ENCODE peak calls at places on chromosome 16, in four cellular contexts. One of them, this sample, is unnamed. For H3K27me3, the result is how much of the 10 kb centered on the place peaks cover.

GRCh38 chr16:17469011-17469741 is 1.6 kb downstream of the XYLT1 start:
- DNase-seq in transverse colon: peak
- DNase-seq in SK-N-SH: peak
- DNase-seq in GM12878: no peak
- DNase-seq in this sample: peak

GRCh38 chr16:50202926-50203624 is 50.0 kb downstream of the TENT4B start:
- DNase-seq in SK-N-SH: no peak
- DNase-seq in transverse colon: no peak
- DNase-seq in GM12878: no peak
- DNase-seq in this sample: no peak

GRCh38 chr16:19733551-19733950 is 15.5 kb downstream of the IQCK start:
- DNase-seq in SK-N-SH: no peak
- DNase-seq in transverse colon: no peak
- DNase-seq in GM12878: no peak
- DNase-seq in this sample: no peak

GRCh38 chr16:31148281-31148728 is 1.6 kb downstream of the PRSS36 start:
- DNase-seq in SK-N-SH: peak
- DNase-seq in transverse colon: peak
- DNase-seq in GM12878: no peak
- DNase-seq in this sample: no peak

GRCh38 chr16:27389272-27389961 is 12.6 kb upstream of the IL21R start:
- DNase-seq in transverse colon: no peak
- DNase-seq in GM12878: peak
- DNase-seq in SK-N-SH: no peak
- DNase-seq in this sample: no peak

GRCh38 chr16:75108792-75109731 is 7.5 kb downstream of the LDHD start:
- DNase-seq in SK-N-SH: no peak
- DNase-seq in GM12878: peak
- DNase-seq in transverse colon: peak
- DNase-seq in this sample: peak

GRCh38 chr16:67399218-67399733 is 6.0 kb upstream of the TPPP3 start:
- DNase-seq in SK-N-SH: peak
- DNase-seq in transverse colon: no peak
- DNase-seq in GM12878: no peak
- DNase-seq in this sample: peak

GRCh38 chr16:5041604-5042133 is 7.9 kb upstream of the NAGPA start:
- DNase-seq in GM12878: peak
- DNase-seq in transverse colon: no peak
- DNase-seq in SK-N-SH: no peak
- DNase-seq in this sample: peak

GRCh38 chr16:48899500-48899899 is 289.5 kb upstream of the N4BP1 start:
- DNase-seq in transverse colon: no peak
- DNase-seq in SK-N-SH: no peak
- DNase-seq in GM12878: no peak
- DNase-seq in this sample: no peak

GRCh38 chr16:30053376-30054015 is 12.1 kb upstream of the ALDOA start:
- DNase-seq in transverse colon: no peak
- DNase-seq in GM12878: no peak
- DNase-seq in SK-N-SH: no peak
- DNase-seq in this sample: no peak

GRCh38 chr16:31397701-31398100 is 4.6 kb downstream of the ITGAD start:
- DNase-seq in SK-N-SH: no peak
- DNase-seq in transverse colon: no peak
- DNase-seq in GM12878: no peak
- DNase-seq in this sample: peak

GRCh38 chr16:78705694-78706093 is 606.2 kb downstream of the WWOX start:
- DNase-seq in SK-N-SH: peak
- DNase-seq in GM12878: peak
- DNase-seq in transverse colon: no peak
- DNase-seq in this sample: no peak

GRCh38 chr16:78269251-78269650 is 169.8 kb downstream of the WWOX start:
- DNase-seq in transverse colon: no peak
- DNase-seq in GM12878: no peak
- DNase-seq in SK-N-SH: no peak
- DNase-seq in this sample: no peak

GRCh38 chr16:714558-715447 is at the start of gene METRN:
- DNase-seq in GM12878: no peak
- DNase-seq in transverse colon: peak
- DNase-seq in SK-N-SH: peak
- DNase-seq in this sample: peak

GRCh38 chr16:88936008-88936912 is 40.7 kb downstream of the CBFA2T3 start:
- DNase-seq in transverse colon: peak
- DNase-seq in SK-N-SH: no peak
- DNase-seq in GM12878: no peak
- DNase-seq in this sample: peak

GRCh38 chr16:15529673-15530072 is 95.3 kb downstream of the BMERB1 start:
- DNase-seq in transverse colon: no peak
- DNase-seq in SK-N-SH: no peak
- DNase-seq in GM12878: no peak
- DNase-seq in this sample: no peak

GRCh38 chr16:67346328-67346727 is 19.7 kb downstream of the LRRC36 start:
- DNase-seq in transverse colon: no peak
- DNase-seq in GM12878: no peak
- DNase-seq in SK-N-SH: no peak
- DNase-seq in this sample: no peak

GRCh38 chr16:53052519-53053501 is at the start of gene CHD9NB:
- DNase-seq in SK-N-SH: peak
- DNase-seq in transverse colon: peak
- DNase-seq in GM12878: no peak
- DNase-seq in this sample: no peak

GRCh38 chr16:28107232-28107631 is 43.7 kb upstream of the GSG1L start:
- DNase-seq in GM12878: no peak
- DNase-seq in transverse colon: no peak
- DNase-seq in SK-N-SH: no peak
- DNase-seq in this sample: peak

GRCh38 chr16:81633680-81634379 is 145.3 kb upstream of the PLCG2 start:
- DNase-seq in SK-N-SH: no peak
- DNase-seq in transverse colon: no peak
- DNase-seq in GM12878: no peak
- DNase-seq in this sample: no peak

GRCh38 chr16:67277294-67277998 is 1.9 kb upstream of the PLEKHG4 start:
- DNase-seq in transverse colon: peak
- DNase-seq in GM12878: no peak
- DNase-seq in SK-N-SH: no peak
- DNase-seq in this sample: no peak

GRCh38 chr16:87681990-87682570 is 79.8 kb downstream of the JPH3 start:
- DNase-seq in SK-N-SH: no peak
- DNase-seq in GM12878: no peak
- DNase-seq in transverse colon: no peak
- DNase-seq in this sample: no peak
- TF ChIP-seq POLR2AphosphoS5 in SK-N-SH: no peak
- TF ChIP-seq POLR2AphosphoS5 in GM12878: no peak
- TF ChIP-seq POLR2AphosphoS5 in transverse colon: no peak
- TF ChIP-seq POLR2AphosphoS5 in this sample: no peak

GRCh38 chr16:56191807-56192643 is 736 bp downstream of the GNAO1 start:
- DNase-seq in SK-N-SH: peak
- DNase-seq in transverse colon: no peak
- DNase-seq in GM12878: no peak
- DNase-seq in this sample: peak
- H3K27me3 ChIP-seq in SK-N-SH: under half
- H3K27me3 ChIP-seq in transverse colon: half or more
- H3K27me3 ChIP-seq in GM12878: under half
- H3K27me3 ChIP-seq in this sample: half or more

DNA sequence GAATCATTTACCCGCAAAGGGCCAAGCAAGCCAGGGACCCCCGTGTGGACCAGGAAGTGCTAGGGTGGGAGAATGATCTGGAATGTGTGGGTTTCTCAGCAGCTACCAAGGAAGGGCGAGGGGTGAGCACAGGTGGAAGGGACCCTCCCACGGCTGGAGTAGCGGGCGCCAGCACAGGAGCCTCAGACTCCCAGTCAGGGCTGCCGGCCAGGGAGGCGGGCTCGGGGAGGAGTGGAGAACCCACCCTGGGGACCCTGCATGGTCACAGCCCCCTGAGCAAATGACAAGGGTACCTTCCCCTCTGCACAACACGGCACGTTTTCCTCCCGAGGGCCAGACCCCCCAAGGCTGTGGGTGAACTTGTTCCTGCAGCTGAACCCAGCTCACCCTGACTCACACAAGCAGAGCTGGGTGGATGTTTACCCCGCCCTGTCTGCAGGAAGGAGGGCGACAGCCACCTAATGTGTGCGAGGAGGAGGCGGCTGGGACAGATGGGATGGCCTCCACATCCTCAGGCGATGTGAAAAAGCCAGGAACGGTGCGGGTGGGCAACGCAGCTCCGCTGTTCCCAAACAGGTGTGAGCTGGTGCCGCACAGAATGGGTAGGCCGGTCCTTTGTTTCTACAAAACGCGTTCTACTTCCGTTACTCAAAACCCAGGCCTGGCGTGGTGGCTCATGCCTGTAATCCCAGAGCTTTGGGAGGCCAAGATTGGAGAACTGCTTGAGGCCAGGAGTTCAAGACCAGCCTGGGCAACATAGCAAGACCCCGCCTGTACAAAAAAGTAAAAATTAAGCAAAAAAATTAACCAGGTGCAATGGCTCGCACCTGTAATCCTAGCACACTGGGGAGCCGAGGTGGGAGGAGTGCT is 6.2 kb downstream of the ECI1 start:
- DNase-seq in SK-N-SH: peak
- DNase-seq in transverse colon: no peak
- DNase-seq in GM12878: no peak
- DNase-seq in this sample: no peak
- TF ChIP-seq POLR2AphosphoS5 in SK-N-SH: no peak
- TF ChIP-seq POLR2AphosphoS5 in transverse colon: no peak
- TF ChIP-seq POLR2AphosphoS5 in GM12878: no peak
- TF ChIP-seq POLR2AphosphoS5 in this sample: no peak

GRCh38 chr16:80041399-80041798 is 440.9 kb upstream of the MAF start:
- DNase-seq in SK-N-SH: peak
- DNase-seq in GM12878: no peak
- DNase-seq in transverse colon: no peak
- DNase-seq in this sample: no peak

GRCh38 chr16:80039777-80040176 is 439.2 kb upstream of the MAF start:
- DNase-seq in SK-N-SH: no peak
- DNase-seq in GM12878: no peak
- DNase-seq in transverse colon: no peak
- DNase-seq in this sample: no peak

GRCh38 chr16:80038566-80038965 is 438.0 kb upstream of the MAF start:
- DNase-seq in SK-N-SH: no peak
- DNase-seq in transverse colon: no peak
- DNase-seq in GM12878: no peak
- DNase-seq in this sample: no peak

GRCh38 chr16:80040814-80041213 is 440.3 kb upstream of the MAF start:
- DNase-seq in GM12878: no peak
- DNase-seq in transverse colon: no peak
- DNase-seq in SK-N-SH: no peak
- DNase-seq in this sample: no peak

DNA sequence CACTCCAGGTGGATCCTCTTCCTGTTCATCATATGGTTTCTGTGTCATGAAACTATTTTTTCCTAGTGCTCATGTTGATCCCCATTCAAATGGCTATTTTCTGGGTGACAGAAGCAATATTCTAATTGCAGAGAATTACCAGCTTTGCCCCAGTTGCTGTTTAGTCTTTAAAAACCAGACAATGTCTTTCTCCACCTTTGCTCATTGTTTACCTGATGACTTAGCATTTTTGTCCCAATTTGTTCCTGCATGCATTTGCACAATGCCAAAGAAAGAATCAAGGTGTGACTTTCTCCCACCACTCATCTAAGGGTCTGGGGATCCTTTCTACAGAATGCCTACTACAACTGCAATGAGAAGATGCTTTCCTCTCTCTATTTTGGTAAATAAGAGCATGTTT is 439.9 kb upstream of the MAF start:
- DNase-seq in GM12878: no peak
- DNase-seq in transverse colon: no peak
- DNase-seq in SK-N-SH: no peak
- DNase-seq in this sample: no peak
- H3K27me3 ChIP-seq in GM12878: under half
- H3K27me3 ChIP-seq in transverse colon: under half
- H3K27me3 ChIP-seq in SK-N-SH: under half
- H3K27me3 ChIP-seq in this sample: under half

GRCh38 chr16:85234310-85235235 is 122.3 kb upstream of the CIBAR2 start:
- DNase-seq in GM12878: no peak
- DNase-seq in SK-N-SH: peak
- DNase-seq in transverse colon: peak
- DNase-seq in this sample: peak
- TF ChIP-seq POLR2AphosphoS5 in GM12878: no peak
- TF ChIP-seq POLR2AphosphoS5 in SK-N-SH: no peak
- TF ChIP-seq POLR2AphosphoS5 in transverse colon: peak
- TF ChIP-seq POLR2AphosphoS5 in this sample: peak

GRCh38 chr16:56679078-56679730 is 3.1 kb upstream of the MT1X start:
- DNase-seq in transverse colon: no peak
- DNase-seq in SK-N-SH: no peak
- DNase-seq in GM12878: no peak
- DNase-seq in this sample: no peak

GRCh38 chr16:56681939-56682702 is at the start of gene MT1X:
- DNase-seq in transverse colon: peak
- DNase-seq in SK-N-SH: peak
- DNase-seq in GM12878: peak
- DNase-seq in this sample: peak

GRCh38 chr16:56682703-56683397 is 580 bp downstream of the MT1X start:
- DNase-seq in SK-N-SH: no peak
- DNase-seq in GM12878: no peak
- DNase-seq in transverse colon: peak
- DNase-seq in this sample: no peak

GRCh38 chr16:56677474-56677873 is 4.8 kb upstream of the MT1X start:
- DNase-seq in transverse colon: no peak
- DNase-seq in GM12878: no peak
- DNase-seq in SK-N-SH: no peak
- DNase-seq in this sample: no peak

DNA sequence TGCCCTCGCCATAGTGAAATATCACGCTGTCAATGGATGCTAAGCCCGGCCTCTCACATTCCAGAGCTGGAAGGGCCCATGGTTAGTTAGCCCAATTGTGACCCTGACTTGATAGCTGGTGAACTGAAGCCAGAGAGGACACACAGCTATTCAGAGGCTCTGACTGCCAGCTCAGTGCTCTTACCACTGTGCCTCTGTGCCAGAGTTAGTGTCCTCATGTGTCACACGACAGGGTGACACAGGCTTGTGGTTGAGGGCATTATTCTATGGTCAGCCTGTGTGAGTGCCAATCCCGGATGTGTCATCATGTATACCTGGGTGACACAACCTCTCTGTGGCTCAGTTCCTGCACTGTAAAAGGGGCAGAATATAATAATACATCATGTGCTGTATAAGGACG is 2.5 kb upstream of the MT1X start:
- DNase-seq in GM12878: no peak
- DNase-seq in transverse colon: no peak
- DNase-seq in SK-N-SH: no peak
- DNase-seq in this sample: no peak
- H3K27me3 ChIP-seq in GM12878: under half
- H3K27me3 ChIP-seq in transverse colon: under half
- H3K27me3 ChIP-seq in SK-N-SH: under half
- H3K27me3 ChIP-seq in this sample: under half

DNA sequence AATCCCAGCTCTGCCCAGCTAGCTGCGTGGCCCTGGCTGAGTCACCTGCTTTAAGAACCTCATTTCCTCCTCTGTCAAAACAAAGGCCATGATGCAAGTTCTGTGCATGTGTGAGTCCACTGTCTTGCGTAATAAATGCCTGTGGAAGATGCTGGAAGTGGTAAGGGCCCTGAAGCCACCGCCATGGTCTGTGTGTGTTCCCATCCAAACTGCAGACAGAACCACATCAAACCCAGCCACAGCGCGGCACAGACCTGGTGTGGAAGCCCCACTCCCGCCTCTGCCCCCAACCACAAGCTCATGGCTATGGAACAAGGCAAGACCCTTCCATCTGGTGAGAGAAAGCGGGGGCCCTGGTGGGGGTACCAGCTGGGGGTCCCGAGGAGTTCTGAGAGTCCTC is 26.0 kb downstream of the NECAB2 start:
- DNase-seq in GM12878: no peak
- DNase-seq in SK-N-SH: no peak
- DNase-seq in transverse colon: no peak
- DNase-seq in this sample: no peak
- TF ChIP-seq POLR2AphosphoS5 in GM12878: no peak
- TF ChIP-seq POLR2AphosphoS5 in SK-N-SH: no peak
- TF ChIP-seq POLR2AphosphoS5 in transverse colon: no peak
- TF ChIP-seq POLR2AphosphoS5 in this sample: no peak